ENCODE peak calls at places on chromosome 4, in six cellular contexts. U is body of pancreas, D is Peyer's patch, I is IMR-90, Y is testis, H is upper lobe of left lung. S is an unnamed sample.
A peak's percentile ranks its signal among the peaks of the same experiment; 100 is the strongest.

GRCh38 chr4:47837582-47838294 is at the start of gene CORIN:
- DNase-seq in U (peak; percentile 25), D (peak; percentile 17), I (no peak), Y (peak; percentile 25), H (peak; percentile 85), S (no peak)

GRCh38 chr4:60822986-60823385 is 377.1 kb upstream of the ADGRL3 start:
- DNase-seq in U (no peak), D (no peak), I (no peak), Y (no peak), H (no peak), S (no peak)

GRCh38 chr4:106869551-106869950 is 166.6 kb downstream of the DKK2 start:
- DNase-seq in U (no peak), D (no peak), I (no peak), Y (no peak), H (no peak), S (no peak)

GRCh38 chr4:123967360-123967759 is 570.8 kb downstream of the SPRY1 start:
- DNase-seq in U (no peak), D (no peak), I (no peak), Y (no peak), H (no peak), S (no peak)

GRCh38 chr4:39668835-39669234 is 29.1 kb upstream of the UBE2K start:
- DNase-seq in U (no peak), D (no peak), I (no peak), Y (no peak), H (no peak), S (no peak)

GRCh38 chr4:112946127-112946526 is 103.3 kb upstream of the ANK2 start:
- DNase-seq in U (no peak), D (no peak), I (no peak), Y (no peak), H (no peak), S (no peak)

GRCh38 chr4:56468097-56468422 is 643 bp downstream of the SRP72 start:
- DNase-seq in U (peak; percentile 38), D (peak; percentile 29), I (peak; percentile 35), Y (peak; percentile 62), H (no peak), S (no peak)

GRCh38 chr4:7854697-7855370 is 84.8 kb downstream of the AFAP1 start:
- DNase-seq in U (no peak), D (peak; percentile 38), I (no peak), Y (no peak), H (no peak), S (no peak)

GRCh38 chr4:149555146-149555545 is 260.5 kb downstream of the IQCM start:
- DNase-seq in U (no peak), D (no peak), I (no peak), Y (no peak), H (no peak), S (no peak)

GRCh38 chr4:139553751-139554670 is 2.0 kb downstream of the SETD7 start:
- DNase-seq in U (no peak), D (no peak), I (no peak), Y (no peak), H (no peak), S (no peak)

GRCh38 chr4:92064574-92064973 is 239.2 kb upstream of the GRID2 start:
- DNase-seq in U (no peak), D (no peak), I (no peak), Y (no peak), H (no peak), S (no peak)

GRCh38 chr4:23945521-23946017 is 55.7 kb upstream of the PPARGC1A start:
- DNase-seq in U (peak; percentile 40), D (no peak), I (peak; percentile 86), Y (peak; percentile 36), H (no peak), S (peak; percentile 53)

GRCh38 chr4:67712650-67713530 is 11.9 kb upstream of the UBA6 start:
- DNase-seq in U (no peak), D (no peak), I (no peak), Y (no peak), H (no peak), S (no peak)

GRCh38 chr4:41683321-41683720 is 65.2 kb downstream of the PHOX2B start:
- DNase-seq in U (no peak), D (no peak), I (no peak), Y (no peak), H (no peak), S (no peak)

GRCh38 chr4:164439037-164439436 is 314.9 kb upstream of the SMIM31 start:
- DNase-seq in U (no peak), D (no peak), I (no peak), Y (no peak), H (no peak), S (no peak)

GRCh38 chr4:94595880-94596483 is 144.2 kb downstream of the PDLIM5 start:
- DNase-seq in U (no peak), D (no peak), I (peak; percentile 74), Y (no peak), H (no peak), S (no peak)

GRCh38 chr4:23041501-23041900 is 348.8 kb downstream of the GBA3 start:
- DNase-seq in U (no peak), D (no peak), I (no peak), Y (no peak), H (no peak), S (no peak)

GRCh38 chr4:3302164-3302785 is 9.5 kb downstream of the RGS12 start:
- DNase-seq in U (peak; percentile 20), D (peak; percentile 71), I (no peak), Y (no peak), H (no peak), S (no peak)

GRCh38 chr4:89482248-89482647 is 174.6 kb upstream of the GPRIN3 start:
- DNase-seq in U (no peak), D (no peak), I (peak; percentile 53), Y (no peak), H (no peak), S (no peak)

GRCh38 chr4:48796191-48796926 is 16.3 kb upstream of the FRYL start:
- DNase-seq in U (no peak), D (no peak), I (no peak), Y (no peak), H (no peak), S (no peak)

GRCh38 chr4:57132746-57133142 is 22.6 kb upstream of the IGFBP7 start:
- DNase-seq in U (no peak), D (no peak), I (no peak), Y (no peak), H (no peak), S (no peak)

GRCh38 chr4:5921981-5922380 is 29.1 kb upstream of the CRMP1 start:
- DNase-seq in U (no peak), D (no peak), I (no peak), Y (no peak), H (no peak), S (no peak)

GRCh38 chr4:5921074-5921473 is 28.2 kb upstream of the CRMP1 start:
- DNase-seq in U (no peak), D (no peak), I (no peak), Y (no peak), H (no peak), S (no peak)

GRCh38 chr4:5922556-5922955 is 29.7 kb upstream of the CRMP1 start:
- DNase-seq in U (no peak), D (no peak), I (no peak), Y (no peak), H (no peak), S (no peak)

GRCh38 chr4:5923306-5923830 is 30.5 kb upstream of the CRMP1 start:
- DNase-seq in U (no peak), D (no peak), I (no peak), Y (no peak), H (no peak), S (no peak)

GRCh38 chr4:5921578-5921977 is 28.7 kb upstream of the CRMP1 start:
- DNase-seq in U (no peak), D (no peak), I (no peak), Y (no peak), H (no peak), S (no peak)
- TF ChIP-seq POLR2A in U (no peak), D (no peak), I (no peak), Y (no peak), H (no peak), S (no peak)

GRCh38 chr4:152676052-152676854 is 3.5 kb downstream of the TMEM154 start:
- DNase-seq in U (no peak), D (no peak), I (no peak), Y (no peak), H (no peak), S (no peak)
- H3K4me3 ChIP-seq in U (no peak overlapping the region), D (no peak overlapping the region), I (no peak overlapping the region), Y (no peak overlapping the region), H (no peak overlapping the region), S (no peak overlapping the region)

GRCh38 chr4:154549894-154550790 is at the start of gene PLRG1:
- DNase-seq in U (peak; percentile 98), D (peak; percentile 95), I (peak; percentile 91), Y (peak; percentile 97), H (peak; percentile 98), S (peak; percentile 95)

GRCh38 chr4:154542264-154542879 is 7.8 kb downstream of the PLRG1 start:
- DNase-seq in U (no peak), D (no peak), I (no peak), Y (no peak), H (no peak), S (no peak)

GRCh38 chr4:154545689-154546088 is 4.5 kb downstream of the PLRG1 start:
- DNase-seq in U (no peak), D (no peak), I (no peak), Y (no peak), H (no peak), S (no peak)
- TF ChIP-seq CTCF in U (no peak), D (no peak), I (no peak), Y (no peak), H (no peak), S (no peak)

GRCh38 chr4:17576932-17577659 is at the start of gene LAP3:
- DNase-seq in U (peak; percentile 98), D (peak; percentile 98), I (peak; percentile 96), Y (peak; percentile 99), H (peak; percentile 100), S (peak; percentile 96)
- TF ChIP-seq POLR2A in U (peak; percentile 91), D (peak; percentile 93), I (peak; percentile 95), Y (peak; percentile 86), H (no peak), S (peak; percentile 48)

GRCh38 chr4:73692701-73693100 is 47.7 kb upstream of the CXCL8 start:
- DNase-seq in U (no peak), D (no peak), I (no peak), Y (no peak), H (no peak), S (no peak)
- H3K4me3 ChIP-seq in U (no peak overlapping the region), D (no peak overlapping the region), I (no peak overlapping the region), Y (no peak overlapping the region), H (no peak overlapping the region), S (no peak overlapping the region)

DNA sequence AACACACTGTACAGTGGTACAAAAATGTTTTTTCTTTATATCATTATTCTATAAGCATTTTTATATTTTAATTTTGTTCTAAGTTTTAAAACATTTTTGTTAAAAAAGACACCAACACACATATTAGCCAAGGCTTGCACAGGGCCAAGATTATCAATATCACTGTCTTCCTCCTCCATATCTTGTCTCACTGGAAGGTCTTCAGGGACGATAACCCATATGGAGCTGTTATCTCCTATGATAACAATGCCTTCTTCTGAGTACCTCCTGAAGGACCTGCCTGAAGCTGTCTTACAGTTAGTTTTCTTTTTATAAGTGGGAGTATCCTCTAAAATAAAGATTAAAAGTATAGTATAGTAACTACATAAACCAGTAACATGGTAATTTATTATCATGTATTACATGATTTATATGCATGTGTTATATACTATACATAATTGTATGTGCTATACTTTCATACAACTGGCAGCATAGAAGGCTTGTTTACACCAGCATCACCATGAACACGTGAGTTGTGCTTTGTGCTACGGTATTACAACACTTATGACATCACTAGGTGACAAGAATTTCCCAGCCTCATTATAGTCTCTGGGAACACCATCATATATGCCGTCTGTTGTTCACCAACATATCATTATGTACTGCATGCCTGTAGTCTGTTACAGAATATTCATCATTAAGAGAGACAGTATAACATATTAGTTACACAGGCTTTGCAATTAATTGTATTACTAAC is 90.7 kb downstream of the WDFY3 start:
- DNase-seq in U (no peak), D (no peak), I (peak; percentile 21), Y (no peak), H (no peak), S (no peak)
- TF ChIP-seq CTCF in U (no peak), D (no peak), I (no peak), Y (no peak), H (no peak), S (no peak)